ENCODE peak calls at places on chromosomes 16 and 17, in four cellular contexts. One of them, this sample, is unnamed.

GRCh38 chr16:48503779-48504178 is 106.2 kb downstream of the N4BP1 start:
- DNase-seq in AG09309: peak; percentile 57
- DNase-seq in BE2C: peak; percentile 82
- DNase-seq in Caco-2: no peak
- DNase-seq in this sample: no peak

GRCh38 chr16:58176608-58177346 is 21.1 kb downstream of the CSNK2A2 start:
- DNase-seq in AG09309: no peak
- DNase-seq in BE2C: no peak
- DNase-seq in Caco-2: no peak
- DNase-seq in this sample: no peak

GRCh38 chr17:77600346-77600745 is 358.2 kb upstream of the TNRC6C start:
- DNase-seq in AG09309: no peak
- DNase-seq in BE2C: no peak
- DNase-seq in Caco-2: no peak
- DNase-seq in this sample: no peak

GRCh38 chr17:29163563-29163962 is 16.6 kb downstream of the MYO18A start:
- DNase-seq in AG09309: no peak
- DNase-seq in BE2C: no peak
- DNase-seq in Caco-2: peak; percentile 9
- DNase-seq in this sample: no peak

GRCh38 chr17:7435676-7436555 is 681 bp downstream of the TMEM102 start:
- DNase-seq in AG09309: no peak
- DNase-seq in BE2C: no peak
- DNase-seq in Caco-2: peak; percentile 58
- DNase-seq in this sample: no peak

GRCh38 chr16:58379736-58380135 is 12.5 kb upstream of the GINS3 start:
- DNase-seq in AG09309: no peak
- DNase-seq in BE2C: no peak
- DNase-seq in Caco-2: no peak
- DNase-seq in this sample: no peak

GRCh38 chr17:36117505-36118382 is 14.1 kb downstream of the CCL4 start:
- DNase-seq in AG09309: no peak
- DNase-seq in BE2C: no peak
- DNase-seq in Caco-2: no peak
- DNase-seq in this sample: no peak

GRCh38 chr16:19696312-19696711 is 21.7 kb downstream of the KNOP1 start:
- DNase-seq in AG09309: peak; percentile 79
- DNase-seq in BE2C: no peak
- DNase-seq in Caco-2: no peak
- DNase-seq in this sample: peak; percentile 83

GRCh38 chr17:82228842-82229685 is at the start of gene SLC16A3:
- DNase-seq in AG09309: no peak
- DNase-seq in BE2C: peak; percentile 55
- DNase-seq in Caco-2: peak; percentile 75
- DNase-seq in this sample: no peak

GRCh38 chr16:89397331-89397861 is 93.0 kb downstream of the ANKRD11 start:
- DNase-seq in AG09309: no peak
- DNase-seq in BE2C: no peak
- DNase-seq in Caco-2: no peak
- DNase-seq in this sample: no peak

GRCh38 chr17:75511610-75512575 is 3.4 kb downstream of the CASKIN2 start:
- DNase-seq in AG09309: no peak
- DNase-seq in BE2C: no peak
- DNase-seq in Caco-2: no peak
- DNase-seq in this sample: no peak

GRCh38 chr17:47708864-47709541 is 15.0 kb downstream of the TBKBP1 start:
- DNase-seq in AG09309: no peak
- DNase-seq in BE2C: no peak
- DNase-seq in Caco-2: no peak
- DNase-seq in this sample: no peak

GRCh38 chr17:50186661-50187402 is 14.6 kb downstream of the COL1A1 start:
- DNase-seq in AG09309: no peak
- DNase-seq in BE2C: no peak
- DNase-seq in Caco-2: no peak
- DNase-seq in this sample: no peak

GRCh38 chr17:77930780-77931768 is 27.4 kb upstream of the TNRC6C start:
- DNase-seq in AG09309: no peak
- DNase-seq in BE2C: no peak
- DNase-seq in Caco-2: no peak
- DNase-seq in this sample: no peak

GRCh38 chr17:5281814-5282638 is at the start of gene RABEP1:
- DNase-seq in AG09309: peak; percentile 43
- DNase-seq in BE2C: peak; percentile 89
- DNase-seq in Caco-2: peak; percentile 86
- DNase-seq in this sample: no peak
- TF ChIP-seq CTCF in AG09309: peak; percentile 12
- TF ChIP-seq CTCF in BE2C: no peak
- TF ChIP-seq CTCF in Caco-2: no peak
- TF ChIP-seq CTCF in this sample: no peak

GRCh38 chr17:17623904-17624303 is 32.4 kb upstream of the PEMT start:
- DNase-seq in AG09309: no peak
- DNase-seq in BE2C: no peak
- DNase-seq in Caco-2: no peak
- DNase-seq in this sample: no peak

GRCh38 chr17:17626840-17627239 is 35.3 kb upstream of the PEMT start:
- DNase-seq in AG09309: no peak
- DNase-seq in BE2C: no peak
- DNase-seq in Caco-2: no peak
- DNase-seq in this sample: no peak

GRCh38 chr17:17624776-17625175 is 33.3 kb upstream of the PEMT start:
- DNase-seq in AG09309: no peak
- DNase-seq in BE2C: no peak
- DNase-seq in Caco-2: no peak
- DNase-seq in this sample: no peak

GRCh38 chr17:17626151-17626805 is 34.8 kb upstream of the PEMT start:
- DNase-seq in AG09309: no peak
- DNase-seq in BE2C: no peak
- DNase-seq in Caco-2: no peak
- DNase-seq in this sample: no peak

DNA sequence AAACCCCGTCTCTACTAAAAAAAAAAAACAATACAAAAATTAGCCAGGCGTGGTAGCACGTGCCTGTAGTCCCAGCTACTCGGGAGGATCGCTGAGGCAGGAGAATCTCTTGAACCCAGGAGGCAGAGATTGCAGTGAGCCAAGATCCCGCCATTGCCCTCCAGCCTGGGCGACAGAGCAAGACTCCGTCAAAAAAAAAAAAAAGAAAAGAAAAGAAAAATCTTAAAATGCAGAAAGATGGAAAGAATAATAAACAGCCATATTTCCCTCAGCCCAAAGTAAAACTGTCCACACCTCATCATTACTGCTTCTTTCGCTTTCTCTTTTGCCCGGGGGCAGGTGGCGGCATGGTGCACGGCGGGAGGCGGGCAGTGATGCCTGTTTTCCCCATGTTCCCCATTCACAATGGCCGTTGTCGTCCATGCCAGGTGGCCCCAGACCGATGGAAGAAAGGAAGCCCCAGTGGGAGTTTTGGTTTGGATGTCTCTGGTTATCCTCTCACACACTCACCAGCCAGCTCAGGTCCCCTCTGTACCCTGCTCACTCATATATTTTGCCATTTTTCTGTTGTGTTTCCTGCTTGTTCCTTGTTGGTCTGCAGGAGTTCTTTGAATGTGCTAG is 37.0 kb upstream of the PEMT start:
- DNase-seq in AG09309: no peak
- DNase-seq in BE2C: no peak
- DNase-seq in Caco-2: no peak
- DNase-seq in this sample: no peak
- H3K4me3 ChIP-seq in AG09309: peak overlapping the region; percentile 35
- H3K4me3 ChIP-seq in BE2C: no peak overlapping the region
- H3K4me3 ChIP-seq in Caco-2: no peak overlapping the region
- H3K4me3 ChIP-seq in this sample: no peak overlapping the region

DNA sequence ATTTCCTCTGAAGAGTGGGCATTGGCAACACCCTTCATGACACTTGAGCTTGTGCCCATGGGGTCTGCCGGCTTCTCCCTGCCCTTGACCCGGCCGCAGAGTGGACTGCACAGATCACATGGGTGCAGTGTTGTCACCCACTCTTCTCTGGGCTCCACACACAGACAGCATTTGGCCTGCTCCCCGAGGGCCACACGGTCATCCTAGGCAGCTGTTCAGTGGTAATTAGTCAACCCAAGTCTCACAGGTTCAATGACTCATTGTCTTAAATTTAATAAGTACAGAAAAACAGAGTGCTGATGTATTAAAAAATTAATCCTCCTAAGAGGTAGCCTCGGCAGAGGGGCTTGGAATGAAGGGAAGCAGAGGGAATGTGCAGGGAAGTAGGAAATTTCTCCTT is 204.8 kb downstream of the MSI2 start:
- DNase-seq in AG09309: no peak
- DNase-seq in BE2C: no peak
- DNase-seq in Caco-2: no peak
- DNase-seq in this sample: no peak
- TF ChIP-seq CTCF in AG09309: no peak
- TF ChIP-seq CTCF in BE2C: no peak
- TF ChIP-seq CTCF in Caco-2: no peak
- TF ChIP-seq CTCF in this sample: no peak

GRCh38 chr17:30221346-30221745 is 14.2 kb downstream of the SLC6A4 start:
- DNase-seq in AG09309: no peak
- DNase-seq in BE2C: no peak
- DNase-seq in Caco-2: no peak
- DNase-seq in this sample: no peak

GRCh38 chr17:30220414-30220813 is 15.1 kb downstream of the SLC6A4 start:
- DNase-seq in AG09309: no peak
- DNase-seq in BE2C: no peak
- DNase-seq in Caco-2: no peak
- DNase-seq in this sample: no peak

GRCh38 chr17:30218689-30219266 is 16.7 kb downstream of the SLC6A4 start:
- DNase-seq in AG09309: no peak
- DNase-seq in BE2C: no peak
- DNase-seq in Caco-2: no peak
- DNase-seq in this sample: no peak

GRCh38 chr17:30219315-30219714 is 16.2 kb downstream of the SLC6A4 start:
- DNase-seq in AG09309: no peak
- DNase-seq in BE2C: no peak
- DNase-seq in Caco-2: no peak
- DNase-seq in this sample: no peak

GRCh38 chr17:30219833-30220232 is 15.7 kb downstream of the SLC6A4 start:
- DNase-seq in AG09309: no peak
- DNase-seq in BE2C: no peak
- DNase-seq in Caco-2: peak; percentile 75
- DNase-seq in this sample: no peak
- H3K4me3 ChIP-seq in AG09309: no peak overlapping the region
- H3K4me3 ChIP-seq in BE2C: no peak overlapping the region
- H3K4me3 ChIP-seq in Caco-2: no peak overlapping the region
- H3K4me3 ChIP-seq in this sample: no peak overlapping the region

DNA sequence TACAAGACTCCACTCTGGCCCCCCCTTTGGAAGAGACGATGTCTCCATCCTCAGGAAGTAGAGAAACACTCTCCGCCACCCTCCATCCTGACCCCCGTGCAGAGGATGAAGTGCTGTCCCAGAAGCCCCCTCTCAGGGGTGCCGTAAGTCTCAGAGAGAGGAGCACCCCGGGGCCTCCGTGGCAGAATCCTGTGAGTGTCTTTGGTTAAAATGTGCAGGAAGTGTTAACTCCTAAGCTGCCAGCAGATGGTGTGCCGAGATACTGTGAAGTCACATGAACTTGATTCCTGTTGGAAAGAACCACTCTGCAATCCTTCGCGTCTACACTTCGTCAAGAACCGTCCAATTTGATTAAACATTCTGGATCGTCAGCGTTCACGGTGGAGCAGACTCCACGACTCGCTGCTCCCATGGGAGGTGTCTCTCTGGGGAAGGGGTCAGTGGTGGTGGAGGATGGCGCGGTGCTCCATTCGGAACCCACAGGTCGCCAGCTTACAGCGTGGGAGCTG is 5.6 kb downstream of the BANP start:
- DNase-seq in AG09309: no peak
- DNase-seq in BE2C: peak; percentile 35
- DNase-seq in Caco-2: no peak
- DNase-seq in this sample: no peak
- TF ChIP-seq CTCF in AG09309: no peak
- TF ChIP-seq CTCF in BE2C: peak; percentile 45
- TF ChIP-seq CTCF in Caco-2: no peak
- TF ChIP-seq CTCF in this sample: peak; percentile 12